ENCODE peak calls at places on chromosome 1, in six cellular contexts. A is transverse colon, E is prostate gland, X is H1, R is HCT116, V is upper lobe of left lung. Z is an unnamed sample.

GRCh38 chr1:37621326-37621870 is 13.3 kb downstream of the RSPO1 start:
- DNase-seq in A (no peak), E (no peak), X (no peak), R (no peak), V (no peak), Z (no peak)

GRCh38 chr1:191589536-191589935 is 568.7 kb upstream of the RGS18 start:
- DNase-seq in A (no peak), E (no peak), X (no peak), R (no peak), V (no peak), Z (no peak)

GRCh38 chr1:203630697-203631096 is 4.1 kb downstream of the ATP2B4 start:
- DNase-seq in A (no peak), E (no peak), X (no peak), R (no peak), V (no peak), Z (no peak)

GRCh38 chr1:208233978-208234377 is 10.2 kb downstream of the PLXNA2 start:
- DNase-seq in A (no peak), E (no peak), X (no peak), R (no peak), V (no peak), Z (no peak)

GRCh38 chr1:81978945-81979344 is 178.2 kb downstream of the ADGRL2 start:
- DNase-seq in A (no peak), E (no peak), X (no peak), R (no peak), V (no peak), Z (no peak)

GRCh38 chr1:219582310-219582709 is 30.6 kb downstream of the ZC3H11B start:
- DNase-seq in A (no peak), E (no peak), X (no peak), R (no peak), V (no peak), Z (no peak)

GRCh38 chr1:154434346-154435075 is 29.4 kb downstream of the IL6R start:
- DNase-seq in A (peak; percentile 80), E (peak; percentile 80), X (no peak), R (no peak), V (peak; percentile 86), Z (no peak)

GRCh38 chr1:51280321-51281096 is 44.4 kb downstream of the RNF11 start:
- DNase-seq in A (no peak), E (no peak), X (no peak), R (no peak), V (no peak), Z (no peak)

GRCh38 chr1:51973587-51974474 is 16.7 kb downstream of the RAB3B start:
- DNase-seq in A (no peak), E (no peak), X (no peak), R (peak; percentile 26), V (no peak), Z (no peak)

GRCh38 chr1:50929376-50929958 is 30.6 kb downstream of the FAF1 start:
- DNase-seq in A (no peak), E (no peak), X (no peak), R (peak; percentile 16), V (no peak), Z (no peak)

GRCh38 chr1:28087614-28088167 is 719 bp downstream of the EYA3 start:
- DNase-seq in A (no peak), E (peak; percentile 7), X (no peak), R (no peak), V (no peak), Z (no peak)

GRCh38 chr1:159913451-159914192 is 11.7 kb downstream of the TAGLN2 start:
- DNase-seq in A (no peak), E (peak; percentile 32), X (no peak), R (no peak), V (peak; percentile 49), Z (no peak)

GRCh38 chr1:47865881-47866535 is 131.2 kb downstream of the TRABD2B start:
- DNase-seq in A (no peak), E (no peak), X (no peak), R (no peak), V (no peak), Z (no peak)

DNA sequence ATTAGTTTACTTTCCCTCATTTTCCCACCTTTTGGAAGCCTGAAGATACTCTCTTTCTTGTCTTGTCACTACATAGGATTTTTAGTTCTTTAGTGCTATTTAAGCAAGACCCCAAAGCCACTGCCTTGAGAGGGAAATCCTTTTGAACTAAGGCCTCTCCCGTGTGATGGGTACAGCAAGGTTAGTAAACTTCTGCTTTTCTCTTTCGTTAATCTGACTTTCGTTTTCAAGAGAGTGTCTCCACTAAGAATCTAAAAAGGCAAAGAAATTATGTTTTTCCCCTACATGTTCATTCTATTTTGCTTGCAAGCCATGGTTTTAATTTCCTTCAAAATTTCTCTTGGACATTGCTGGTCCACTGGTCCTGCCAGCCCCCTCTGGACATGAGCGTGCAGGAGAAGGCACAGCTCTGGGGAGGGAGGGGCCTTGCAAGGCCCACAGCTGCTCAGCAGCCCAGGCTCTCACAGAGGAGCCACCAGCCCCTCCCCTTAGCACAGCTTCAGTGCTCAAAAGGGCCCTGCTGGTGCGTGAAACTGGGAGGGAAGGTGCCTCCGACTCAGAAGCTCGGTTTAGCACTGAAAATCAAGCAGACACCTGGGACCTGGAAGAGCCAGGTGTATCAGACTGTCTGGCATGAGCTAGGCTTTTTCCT is 210.9 kb upstream of the GALNT2 start:
- DNase-seq in A (peak; percentile 50), E (no peak), X (no peak), R (no peak), V (no peak), Z (peak; percentile 59)
- TF ChIP-seq POLR2A in A (no peak), E (no peak), X (no peak), R (no peak), V (no peak), Z (no peak)

GRCh38 chr1:206944703-206945102 is 1.6 kb downstream of the PIGR start:
- DNase-seq in A (no peak), E (no peak), X (no peak), R (no peak), V (no peak), Z (no peak)
- TF ChIP-seq POLR2AphosphoS5 in A (no peak), E (no peak), X (no peak), R (no peak), V (no peak), Z (no peak)

DNA sequence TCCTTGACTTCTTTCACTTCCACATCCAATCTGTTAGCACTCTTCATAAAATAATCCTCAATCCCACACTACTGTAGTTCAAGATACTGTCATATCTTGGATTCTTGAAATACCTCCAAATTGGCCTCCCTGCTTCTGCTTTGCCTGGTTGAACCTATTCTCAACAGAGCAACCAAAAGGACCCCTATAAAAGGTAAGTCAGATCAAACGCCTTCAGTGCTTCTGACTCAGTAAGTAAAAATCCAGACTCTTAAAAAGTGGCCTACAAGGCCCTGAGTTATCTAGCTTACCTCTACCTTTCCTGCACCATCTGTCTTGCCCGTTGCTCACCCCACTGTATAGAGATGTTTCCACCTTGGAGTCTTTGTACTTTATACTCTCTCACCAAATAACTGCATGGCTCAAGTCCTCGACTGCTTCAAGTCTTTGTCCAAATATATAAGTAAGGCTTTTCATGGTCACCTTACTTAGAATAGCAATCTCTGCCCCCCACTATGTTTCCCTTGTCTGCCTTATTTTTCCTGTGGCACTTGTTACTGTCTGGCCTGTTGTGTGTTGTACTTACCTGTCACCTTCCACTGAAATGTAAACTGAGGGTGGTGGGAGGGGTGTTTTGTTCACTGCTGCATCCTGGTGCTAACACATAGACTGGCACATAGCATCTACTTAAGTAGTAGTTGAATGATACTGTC is 5.1 kb upstream of the PIGV start:
- DNase-seq in A (no peak), E (no peak), X (no peak), R (no peak), V (no peak), Z (no peak)
- TF ChIP-seq POLR2A in A (no peak), E (no peak), X (peak; percentile 30), R (no peak), V (no peak), Z (no peak)

GRCh38 chr1:55585402-55585792 is 370.2 kb upstream of the USP24 start:
- DNase-seq in A (no peak), E (no peak), X (no peak), R (no peak), V (no peak), Z (no peak)

GRCh38 chr1:55584521-55585401 is 369.6 kb upstream of the USP24 start:
- DNase-seq in A (no peak), E (no peak), X (no peak), R (no peak), V (no peak), Z (no peak)

GRCh38 chr1:55582078-55582477 is 366.9 kb upstream of the USP24 start:
- DNase-seq in A (no peak), E (no peak), X (no peak), R (no peak), V (no peak), Z (no peak)

GRCh38 chr1:55579332-55579996 is 364.3 kb upstream of the USP24 start:
- DNase-seq in A (no peak), E (no peak), X (no peak), R (no peak), V (no peak), Z (no peak)

GRCh38 chr1:55580845-55581332 is 365.7 kb upstream of the USP24 start:
- DNase-seq in A (no peak), E (peak; percentile 15), X (no peak), R (peak; percentile 23), V (no peak), Z (no peak)
- TF ChIP-seq POLR2AphosphoS5 in A (peak; percentile 72), E (peak; percentile 84), X (no peak), R (no peak), V (peak; percentile 20), Z (no peak)

GRCh38 chr1:77779529-77780281 is at the start of gene MIGA1:
- DNase-seq in A (peak; percentile 92), E (peak; percentile 90), X (peak; percentile 86), R (peak; percentile 85), V (peak; percentile 93), Z (peak; percentile 65)
- TF ChIP-seq POLR2A in A (peak; percentile 65), E (peak; percentile 60), X (no peak), R (peak; percentile 44), V (no peak), Z (peak; percentile 67)

DNA sequence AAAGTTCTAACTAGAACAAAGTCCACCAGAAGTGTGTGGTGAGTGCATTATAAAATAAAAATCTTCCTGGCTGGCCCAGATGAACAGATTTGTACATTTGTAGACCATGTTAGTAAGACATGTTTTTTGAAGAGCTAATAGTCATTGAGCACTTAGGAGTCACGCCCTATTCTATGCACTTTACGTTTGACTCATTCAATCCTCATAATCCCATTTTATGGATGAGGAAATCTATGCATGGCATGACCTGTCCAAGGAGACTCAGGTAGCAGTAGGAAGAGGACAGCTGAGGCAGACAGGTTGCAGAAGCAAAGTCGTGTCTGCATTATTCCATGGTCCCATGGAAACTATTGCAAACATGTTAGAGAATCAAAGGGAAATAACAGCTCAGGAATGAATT is 30.3 kb upstream of the LPAR3 start:
- DNase-seq in A (no peak), E (no peak), X (no peak), R (no peak), V (no peak), Z (no peak)
- TF ChIP-seq POLR2AphosphoS5 in A (no peak), E (no peak), X (no peak), R (no peak), V (no peak), Z (no peak)